ENCODE peak calls at places on chromosomes 1 and 21, in five cellular contexts. T is IMR-90, F is endothelial cell, H is AG04449, X is left lung. O is an unnamed sample.

GRCh38 chr1:244314921-244315544 is 136.7 kb downstream of the ADSS2 start:
- DNase-seq in H (no peak), T (peak; percentile 26), X (no peak), F (no peak), O (no peak)

GRCh38 chr1:41416552-41417334 is 55.5 kb downstream of the FOXO6 start:
- DNase-seq in F (peak; percentile 81), H (no peak), T (peak; percentile 66), X (peak; percentile 63), O (peak; percentile 84)

GRCh38 chr1:157504646-157505045 is 47.7 kb downstream of the FCRL5 start:
- DNase-seq in H (no peak), T (no peak), F (no peak), X (no peak), O (no peak)

GRCh38 chr1:47534417-47534816 is 96.6 kb downstream of the FOXD2 start:
- DNase-seq in F (no peak), T (no peak), H (no peak), X (no peak), O (no peak)

GRCh38 chr1:29683472-29683871 is 447.1 kb downstream of the PTPRU start:
- DNase-seq in T (no peak), F (no peak), X (no peak), H (no peak), O (no peak)

GRCh38 chr1:37704966-37705365 is 12.7 kb downstream of the CDCA8 start:
- DNase-seq in X (no peak), T (peak; percentile 44), H (peak; percentile 29), F (no peak), O (no peak)

GRCh38 chr1:21911205-21912001 is 25.7 kb downstream of the HSPG2 start:
- DNase-seq in F (no peak), X (no peak), T (no peak), H (no peak), O (peak; percentile 49)

GRCh38 chr1:156262461-156263287 is 14.8 kb upstream of the PAQR6 start:
- DNase-seq in T (peak; percentile 80), X (no peak), F (no peak), H (peak; percentile 46), O (no peak)

GRCh38 chr1:58815680-58816071 is 31.8 kb upstream of the JUN start:
- DNase-seq in F (peak; percentile 5), X (no peak), T (no peak), H (no peak), O (peak; percentile 40)

GRCh38 chr1:221430133-221430960 is 311.5 kb downstream of the DUSP10 start:
- DNase-seq in H (no peak), T (peak; percentile 44), X (no peak), F (no peak), O (no peak)

GRCh38 chr1:228045405-228045804 is 37.1 kb upstream of the ARF1 start:
- DNase-seq in X (no peak), T (no peak), F (no peak), H (no peak), O (no peak)

GRCh38 chr1:216193839-216194443 is 229.3 kb downstream of the USH2A start:
- DNase-seq in T (no peak), H (no peak), F (no peak), X (no peak), O (no peak)

GRCh38 chr1:181985981-181986906 is 75.3 kb downstream of the ZNF648 start:
- DNase-seq in T (no peak), H (no peak), X (no peak), F (no peak), O (no peak)
- TF ChIP-seq CTCF in T (no peak), H (no peak), X (no peak), F (no peak), O (no peak)

DNA sequence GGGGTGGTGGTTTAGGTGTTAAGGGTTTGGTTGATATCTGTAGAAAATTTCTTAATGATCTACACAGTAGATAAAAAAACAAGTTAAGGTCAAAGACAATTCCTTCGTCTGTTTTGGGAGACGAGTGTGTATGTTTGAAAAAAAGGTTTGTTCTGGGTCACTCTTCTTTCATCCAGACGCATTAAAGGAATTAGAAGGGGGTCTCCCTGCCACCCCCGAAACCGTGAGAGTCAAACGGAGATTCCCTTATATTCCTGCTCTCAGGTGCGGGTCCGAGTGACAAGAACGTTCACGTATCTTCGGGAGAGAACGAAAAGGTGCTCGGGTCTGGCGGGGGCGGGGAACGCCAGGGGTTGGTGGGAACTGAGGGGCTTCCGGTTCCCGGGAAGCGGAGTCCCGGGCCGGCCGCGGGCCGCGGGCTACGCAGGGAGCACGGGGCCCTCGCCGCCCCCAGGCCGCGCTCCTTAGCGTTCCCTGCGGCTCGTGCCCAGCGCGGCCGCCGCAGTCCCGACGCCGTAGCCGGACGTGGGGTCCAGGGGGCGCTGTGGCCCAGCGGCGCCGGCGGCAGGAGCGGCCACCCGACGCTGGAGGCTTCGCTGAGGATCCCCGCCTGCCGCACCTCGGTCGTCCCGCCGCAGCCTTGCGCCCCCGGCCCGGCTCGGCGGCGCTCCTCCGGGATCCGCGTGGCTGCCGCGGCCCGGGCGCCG is at the start of gene ZFYVE9:
- DNase-seq in T (peak; percentile 76), H (no peak), F (peak; percentile 91), X (peak; percentile 74), O (peak; percentile 85)
- TF ChIP-seq CTCF in T (peak; percentile 94), H (peak; percentile 79), F (peak; percentile 86), X (peak; percentile 68), O (peak; percentile 93)

DNA sequence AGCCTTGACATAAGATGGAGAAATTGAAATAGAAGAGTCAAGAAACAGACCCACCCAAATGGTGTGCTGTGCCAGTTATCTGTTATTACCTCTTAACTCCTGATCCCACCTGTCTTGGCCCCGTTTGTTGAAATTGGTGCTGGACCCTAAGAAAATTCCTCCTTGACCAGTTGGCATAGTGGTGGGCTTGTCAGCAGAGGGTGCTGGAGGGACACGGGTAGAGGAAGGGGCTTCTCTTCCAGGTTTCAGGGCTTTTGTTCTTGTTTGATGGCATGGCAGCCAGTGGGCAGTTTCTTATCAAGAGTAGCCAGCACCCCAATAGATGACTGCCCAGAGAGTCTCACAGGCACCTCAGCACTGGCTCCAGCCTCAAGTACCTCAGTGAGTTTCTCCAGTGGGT is 51.6 kb downstream of the PCBP3 start:
- DNase-seq in T (no peak), F (peak; percentile 30), X (no peak), H (no peak), O (no peak)
- TF ChIP-seq CTCF in T (no peak), F (no peak), X (no peak), H (no peak), O (no peak)

GRCh38 chr1:115596080-115596795 is 45.5 kb upstream of the VANGL1 start:
- DNase-seq in H (peak; percentile 31), T (peak; percentile 56), X (no peak), F (no peak), O (no peak)
- TF ChIP-seq CTCF in H (no peak), T (no peak), X (no peak), F (no peak), O (no peak)

DNA sequence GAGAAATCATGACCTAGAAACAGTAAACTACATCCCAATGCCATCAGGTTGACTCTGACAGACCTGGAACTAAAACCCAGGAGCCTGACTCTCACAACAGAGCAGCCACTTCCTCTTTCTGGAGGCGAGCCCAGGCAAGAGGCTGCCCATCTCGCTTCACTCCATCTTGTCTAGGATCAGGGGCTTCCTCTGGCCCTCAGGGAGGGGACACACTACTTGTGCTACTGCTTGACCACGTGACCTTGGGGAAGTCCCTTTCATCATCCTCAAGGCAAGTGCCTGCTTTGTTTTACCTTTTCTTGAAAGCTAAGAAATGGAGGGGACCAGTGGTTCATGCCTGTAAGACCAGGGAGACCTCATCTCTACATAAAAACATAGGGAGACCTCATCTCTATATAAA is 2.6 kb upstream of the TENT5B start:
- DNase-seq in T (no peak), X (no peak), H (no peak), F (no peak), O (peak; percentile 48)
- TF ChIP-seq CTCF in T (no peak), X (no peak), H (no peak), F (no peak), O (no peak)

O was measured in GM10248.